ENCODE peak calls at places on chromosomes 3 and 15, in nine cellular contexts. R, F, X, W, O, Q, M, E and S are unnamed samples.

GRCh38 chr15:94234300-94234699 is 2.9 kb downstream of the MCTP2 start:
- DNase-seq in R (no peak), F (no peak), X (no peak), W (no peak), O (no peak), Q (no peak), M (no peak), E (no peak), S (no peak)

GRCh38 chr15:87609474-87609873 is 647.1 kb downstream of the NTRK3 start:
- DNase-seq in R (peak; percentile 87), F (no peak), X (no peak), W (no peak), O (no peak), Q (no peak), M (no peak), E (no peak), S (peak; percentile 82)

GRCh38 chr15:83106994-83107840 is at the start of gene TM6SF1:
- DNase-seq in R (no peak), F (no peak), X (peak; percentile 41), W (peak; percentile 16), O (no peak), Q (peak; percentile 9), M (peak; percentile 42), E (peak; percentile 69), S (no peak)

GRCh38 chr3:49804141-49805041 is 1.3 kb downstream of the INKA1 start:
- DNase-seq in R (no peak), F (no peak), X (peak; percentile 41), W (peak; percentile 39), O (no peak), Q (no peak), M (no peak), E (no peak), S (no peak)

GRCh38 chr15:40055576-40056293 is 16.8 kb upstream of the SRP14 start:
- DNase-seq in R (no peak), F (peak; percentile 68), X (peak; percentile 72), W (no peak), O (peak; percentile 64), Q (no peak), M (no peak), E (no peak), S (no peak)

GRCh38 chr3:17602126-17602525 is 140.3 kb downstream of the TBC1D5 start:
- DNase-seq in R (no peak), F (no peak), X (no peak), W (no peak), O (no peak), Q (no peak), M (no peak), E (no peak), S (peak; percentile 5)

GRCh38 chr3:1082024-1082633 is 10.7 kb upstream of the CNTN6 start:
- DNase-seq in R (no peak), F (no peak), X (no peak), W (peak; percentile 41), O (no peak), Q (peak; percentile 71), M (no peak), E (peak; percentile 21), S (no peak)

GRCh38 chr3:48997714-48998637 is 7.9 kb downstream of the P4HTM start:
- DNase-seq in R (no peak), F (no peak), X (no peak), W (peak; percentile 48), O (no peak), Q (no peak), M (no peak), E (no peak), S (no peak)

GRCh38 chr3:123881771-123882170 is 2.4 kb downstream of the MYLK start:
- DNase-seq in R (no peak), F (no peak), X (no peak), W (no peak), O (no peak), Q (no peak), M (no peak), E (no peak), S (no peak)

GRCh38 chr3:184629555-184630160 is 68.1 kb downstream of the EPHB3 start:
- DNase-seq in R (no peak), F (no peak), X (no peak), W (no peak), O (no peak), Q (no peak), M (no peak), E (no peak), S (no peak)

GRCh38 chr15:92801412-92801773 is 98.7 kb upstream of the CHD2 start:
- DNase-seq in R (peak; percentile 61), F (no peak), X (no peak), W (no peak), O (no peak), Q (peak; percentile 28), M (no peak), E (no peak), S (peak; percentile 85)

GRCh38 chr3:42556089-42556632 is 25.6 kb downstream of the SEC22C start:
- DNase-seq in R (no peak), F (no peak), X (no peak), W (no peak), O (no peak), Q (no peak), M (peak; percentile 21), E (peak; percentile 20), S (no peak)

GRCh38 chr15:89099968-89100367 is 11.7 kb downstream of the ABHD2 start:
- DNase-seq in R (no peak), F (no peak), X (no peak), W (no peak), O (no peak), Q (no peak), M (no peak), E (no peak), S (no peak)

GRCh38 chr15:65862682-65863081 is 6.6 kb upstream of the RAB11A start:
- DNase-seq in R (no peak), F (no peak), X (no peak), W (peak; percentile 42), O (no peak), Q (peak; percentile 49), M (peak; percentile 38), E (peak; percentile 78), S (peak; percentile 32)
- TF ChIP-seq CTCF in R (peak; percentile 58), F (no peak), X (no peak), W (peak; percentile 60), O (no peak), Q (no peak), M (peak; percentile 6), E (peak; percentile 87), S (peak; percentile 66)

GRCh38 chr3:179651687-179652466 is 963 bp upstream of the USP13 start:
- DNase-seq in R (no peak), F (no peak), X (no peak), W (no peak), O (no peak), Q (no peak), M (no peak), E (peak; percentile 35), S (no peak)

GRCh38 chr3:179653777-179654117 is 907 bp downstream of the USP13 start:
- DNase-seq in R (no peak), F (no peak), X (no peak), W (no peak), O (no peak), Q (no peak), M (peak; percentile 16), E (peak; percentile 37), S (no peak)

GRCh38 chr3:179652467-179653105 is at the start of gene USP13:
- DNase-seq in R (peak; percentile 55), F (no peak), X (peak; percentile 73), W (peak; percentile 71), O (peak; percentile 80), Q (peak; percentile 82), M (peak; percentile 75), E (peak; percentile 91), S (peak; percentile 77)

GRCh38 chr3:179655236-179655635 is 2.4 kb downstream of the USP13 start:
- DNase-seq in R (no peak), F (no peak), X (no peak), W (no peak), O (no peak), Q (no peak), M (no peak), E (no peak), S (no peak)

DNA sequence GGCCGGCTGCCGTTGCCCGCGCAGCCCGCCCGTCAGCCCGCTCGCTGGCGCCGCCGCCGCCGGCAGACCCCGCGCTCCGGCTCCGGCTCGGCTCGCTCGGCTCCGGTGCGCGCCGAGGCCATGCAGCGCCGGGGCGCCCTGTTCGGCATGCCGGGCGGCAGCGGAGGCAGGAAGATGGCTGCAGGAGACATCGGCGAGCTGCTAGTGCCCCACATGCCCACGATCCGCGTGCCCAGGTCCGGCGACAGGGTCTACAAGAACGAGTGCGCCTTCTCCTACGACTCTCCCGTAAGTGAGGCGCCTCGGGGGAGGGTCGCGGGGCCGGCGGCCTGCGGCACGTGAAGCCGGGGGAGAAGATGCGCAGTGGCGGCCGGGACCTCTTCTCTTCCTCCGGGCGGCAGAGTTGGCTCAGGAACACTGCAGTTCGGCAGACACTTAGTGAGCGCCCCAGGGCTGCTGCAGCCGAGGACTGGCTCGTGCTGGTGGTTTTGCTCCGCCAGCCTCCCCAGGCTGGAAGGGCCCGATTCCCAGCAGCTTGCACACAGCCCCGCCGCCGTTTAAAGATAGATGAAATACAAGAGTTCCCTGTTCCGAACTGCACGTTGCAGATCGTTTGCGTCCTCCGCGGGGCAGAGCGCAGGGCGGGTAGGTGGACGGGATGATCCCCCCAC is 401 bp downstream of the USP13 start:
- DNase-seq in R (peak; percentile 61), F (peak; percentile 88), X (peak; percentile 78), W (peak; percentile 71), O (peak; percentile 84), Q (peak; percentile 72), M (peak; percentile 66), E (peak; percentile 84), S (peak; percentile 86)
- TF ChIP-seq CTCF in R (peak; percentile 19), F (no peak), X (no peak), W (no peak), O (no peak), Q (no peak), M (no peak), E (peak; percentile 25), S (peak; percentile 8)

GRCh38 chr15:101642361-101642760 is 9.8 kb downstream of the TM2D3 start:
- DNase-seq in R (no peak), F (no peak), X (no peak), W (no peak), O (no peak), Q (no peak), M (no peak), E (no peak), S (no peak)
- TF ChIP-seq CTCF in R (peak; percentile 17), F (no peak), X (no peak), W (no peak), O (no peak), Q (no peak), M (no peak), E (no peak), S (peak; percentile 31)

GRCh38 chr3:46408853-46409252 is 1.8 kb downstream of the CCRL2 start:
- DNase-seq in R (no peak), F (no peak), X (no peak), W (no peak), O (peak; percentile 35), Q (no peak), M (no peak), E (no peak), S (no peak)

GRCh38 chr3:46410669-46411068 is 3.6 kb downstream of the CCRL2 start:
- DNase-seq in R (no peak), F (no peak), X (no peak), W (no peak), O (peak; percentile 17), Q (no peak), M (no peak), E (no peak), S (no peak)

GRCh38 chr3:46409735-46410489 is 2.9 kb downstream of the CCRL2 start:
- DNase-seq in R (no peak), F (no peak), X (peak; percentile 41), W (no peak), O (peak; percentile 38), Q (no peak), M (no peak), E (no peak), S (no peak)

GRCh38 chr3:46412786-46413298 is 5.8 kb downstream of the CCRL2 start:
- DNase-seq in R (no peak), F (no peak), X (no peak), W (no peak), O (no peak), Q (no peak), M (no peak), E (no peak), S (no peak)

GRCh38 chr3:46411271-46411670 is 4.2 kb downstream of the CCRL2 start:
- DNase-seq in R (no peak), F (no peak), X (no peak), W (no peak), O (no peak), Q (no peak), M (no peak), E (no peak), S (no peak)
- TF ChIP-seq CTCF in R (no peak), F (no peak), X (no peak), W (peak; percentile 38), O (no peak), Q (no peak), M (peak; percentile 34), E (no peak), S (peak; percentile 53)